ENCODE peak calls at places on chromosomes 1 and 21, in four cellular contexts. One of them, this sample, is unnamed.

GRCh38 chr1:41915786-41916571 is 2.7 kb downstream of the HIVEP3 start:
- DNase-seq in left lung: peak
- DNase-seq in RWPE2: no peak
- DNase-seq in IMR-90: no peak
- DNase-seq in this sample: no peak

GRCh38 chr1:212458817-212459216 is 26.1 kb downstream of the NENF start:
- DNase-seq in left lung: no peak
- DNase-seq in IMR-90: no peak
- DNase-seq in RWPE2: no peak
- DNase-seq in this sample: no peak

GRCh38 chr1:54456921-54457529 is 50.8 kb upstream of the SSBP3 start:
- DNase-seq in RWPE2: no peak
- DNase-seq in IMR-90: no peak
- DNase-seq in left lung: no peak
- DNase-seq in this sample: no peak

GRCh38 chr21:41638201-41638790 is 128.6 kb downstream of the RIPK4 start:
- DNase-seq in IMR-90: no peak
- DNase-seq in left lung: no peak
- DNase-seq in RWPE2: no peak
- DNase-seq in this sample: no peak

GRCh38 chr1:61226791-61227567 is 144.6 kb downstream of the NFIA start:
- DNase-seq in left lung: no peak
- DNase-seq in RWPE2: no peak
- DNase-seq in IMR-90: no peak
- DNase-seq in this sample: no peak

GRCh38 chr21:37461494-37461893 is 94.9 kb downstream of the DYRK1A start:
- DNase-seq in left lung: no peak
- DNase-seq in RWPE2: no peak
- DNase-seq in IMR-90: peak
- DNase-seq in this sample: no peak

GRCh38 chr21:44520326-44521300 is 19.4 kb downstream of the KRTAP10-1 start:
- DNase-seq in left lung: peak
- DNase-seq in IMR-90: no peak
- DNase-seq in RWPE2: peak
- DNase-seq in this sample: no peak

GRCh38 chr1:226891346-226891745 is 20.9 kb downstream of the PSEN2 start:
- DNase-seq in left lung: no peak
- DNase-seq in RWPE2: no peak
- DNase-seq in IMR-90: no peak
- DNase-seq in this sample: no peak

GRCh38 chr1:193085263-193085662 is 20.0 kb downstream of the GLRX2 start:
- DNase-seq in IMR-90: no peak
- DNase-seq in left lung: no peak
- DNase-seq in RWPE2: no peak
- DNase-seq in this sample: no peak

GRCh38 chr1:89633745-89634625 is 1.1 kb downstream of the LRRC8C start:
- DNase-seq in IMR-90: peak
- DNase-seq in RWPE2: no peak
- DNase-seq in left lung: peak
- DNase-seq in this sample: no peak

GRCh38 chr1:87149166-87150065 is 179.3 kb upstream of the LMO4 start:
- DNase-seq in RWPE2: no peak
- DNase-seq in IMR-90: peak
- DNase-seq in left lung: no peak
- DNase-seq in this sample: no peak

GRCh38 chr1:115041654-115042053 is 12.0 kb downstream of the TSHB start:
- DNase-seq in left lung: no peak
- DNase-seq in RWPE2: no peak
- DNase-seq in IMR-90: no peak
- DNase-seq in this sample: no peak

GRCh38 chr1:6267686-6268281 is 6.9 kb upstream of the GPR153 start:
- DNase-seq in IMR-90: peak
- DNase-seq in left lung: no peak
- DNase-seq in RWPE2: no peak
- DNase-seq in this sample: no peak
- H3K27ac ChIP-seq in IMR-90: no peak
- H3K27ac ChIP-seq in left lung: no peak
- H3K27ac ChIP-seq in RWPE2: peak
- H3K27ac ChIP-seq in this sample: no peak

GRCh38 chr1:234413485-234413884 is 40.2 kb downstream of the COA6 start:
- DNase-seq in left lung: no peak
- DNase-seq in RWPE2: no peak
- DNase-seq in IMR-90: no peak
- DNase-seq in this sample: no peak
- H3K4me3 ChIP-seq in left lung: no peak
- H3K4me3 ChIP-seq in RWPE2: no peak
- H3K4me3 ChIP-seq in IMR-90: no peak
- H3K4me3 ChIP-seq in this sample: no peak

DNA sequence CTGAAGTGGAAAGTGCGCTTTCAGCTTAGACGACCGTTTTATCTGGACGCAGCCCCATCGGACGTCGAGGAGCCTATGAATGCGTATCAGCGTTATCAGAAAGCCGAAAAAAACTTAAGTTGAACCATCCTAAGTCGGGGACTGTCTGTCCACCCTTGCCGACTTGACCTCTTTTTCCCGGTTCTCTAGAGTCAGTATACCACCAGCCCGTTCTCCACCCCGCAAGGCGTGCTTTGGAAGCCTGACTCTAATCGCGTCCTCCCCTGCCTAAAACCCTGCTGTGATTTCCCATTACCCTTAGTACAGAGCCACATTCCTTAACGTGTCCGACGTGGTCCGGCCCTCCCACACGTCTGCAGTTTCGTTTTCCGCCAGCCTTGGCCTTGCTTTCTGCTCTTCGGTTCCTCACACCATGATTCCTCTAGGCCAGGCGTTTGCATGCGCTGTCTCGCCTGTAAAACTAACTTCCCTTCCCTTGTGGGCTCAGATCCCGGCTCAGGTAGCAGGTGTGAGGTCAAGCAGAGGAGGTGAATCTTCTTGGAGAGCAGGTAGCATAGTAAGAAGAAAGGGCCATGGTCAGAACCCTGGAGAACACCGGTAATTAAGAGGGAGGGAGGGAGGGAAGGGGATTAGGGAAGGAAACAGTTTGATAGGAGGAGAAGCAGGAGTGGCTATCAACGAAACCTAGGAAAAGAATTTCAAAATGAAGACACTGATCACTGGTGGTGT is 865 bp downstream of the ADPRS start:
- DNase-seq in RWPE2: no peak
- DNase-seq in left lung: no peak
- DNase-seq in IMR-90: peak
- DNase-seq in this sample: no peak
- H3K27ac ChIP-seq in RWPE2: peak
- H3K27ac ChIP-seq in left lung: peak
- H3K27ac ChIP-seq in IMR-90: peak
- H3K27ac ChIP-seq in this sample: no peak

GRCh38 chr1:225466848-225467192 is 39.0 kb upstream of the LBR start:
- DNase-seq in left lung: no peak
- DNase-seq in IMR-90: no peak
- DNase-seq in RWPE2: no peak
- DNase-seq in this sample: no peak
- H3K4me3 ChIP-seq in left lung: peak
- H3K4me3 ChIP-seq in IMR-90: no peak
- H3K4me3 ChIP-seq in RWPE2: no peak
- H3K4me3 ChIP-seq in this sample: no peak

GRCh38 chr1:8598060-8598724 is 219.2 kb downstream of the RERE start:
- DNase-seq in RWPE2: no peak
- DNase-seq in IMR-90: peak
- DNase-seq in left lung: no peak
- DNase-seq in this sample: no peak
- H3K27ac ChIP-seq in RWPE2: no peak
- H3K27ac ChIP-seq in IMR-90: peak
- H3K27ac ChIP-seq in left lung: peak
- H3K27ac ChIP-seq in this sample: peak

DNA sequence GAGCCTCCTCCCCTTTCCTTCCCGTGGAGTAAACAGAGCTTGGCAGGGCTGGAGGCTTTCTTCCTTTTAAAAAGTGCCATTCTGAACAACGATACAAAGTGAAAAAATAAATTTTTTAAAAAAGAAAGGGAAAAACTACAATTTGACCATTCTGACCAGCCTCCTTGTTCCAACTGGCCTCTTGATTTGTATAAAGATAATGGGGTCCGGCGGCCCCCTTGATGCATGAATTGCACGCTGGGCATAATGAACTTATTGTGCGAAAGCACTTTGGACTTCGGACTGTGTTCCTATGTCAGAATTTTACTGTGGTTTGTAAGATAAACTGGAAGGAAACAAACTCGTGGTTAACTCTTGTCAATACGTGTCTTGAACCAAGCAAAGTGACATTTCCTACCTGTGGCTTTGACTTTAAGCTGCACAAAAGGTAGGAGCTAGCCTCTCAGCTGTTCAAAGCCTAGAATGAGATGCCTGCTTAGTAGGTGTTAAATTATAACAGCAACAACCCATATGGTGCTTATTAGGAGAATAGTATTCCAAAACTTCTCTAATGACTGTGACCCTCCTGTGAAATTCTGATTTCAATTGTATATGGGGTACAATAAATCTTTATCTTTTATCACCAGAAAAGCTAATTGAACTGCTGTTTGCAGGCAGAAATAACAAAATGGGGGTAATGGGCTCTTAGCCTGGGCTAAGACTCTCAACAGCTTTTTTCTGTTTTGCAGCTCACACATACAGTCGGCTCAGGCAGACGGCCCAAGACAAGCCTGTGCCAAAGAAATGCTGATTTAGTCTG is 9.4 kb downstream of the IRF2BP2 start:
- DNase-seq in RWPE2: no peak
- DNase-seq in IMR-90: no peak
- DNase-seq in left lung: peak
- DNase-seq in this sample: no peak
- H3K4me3 ChIP-seq in RWPE2: peak
- H3K4me3 ChIP-seq in IMR-90: peak
- H3K4me3 ChIP-seq in left lung: peak
- H3K4me3 ChIP-seq in this sample: peak

DNA sequence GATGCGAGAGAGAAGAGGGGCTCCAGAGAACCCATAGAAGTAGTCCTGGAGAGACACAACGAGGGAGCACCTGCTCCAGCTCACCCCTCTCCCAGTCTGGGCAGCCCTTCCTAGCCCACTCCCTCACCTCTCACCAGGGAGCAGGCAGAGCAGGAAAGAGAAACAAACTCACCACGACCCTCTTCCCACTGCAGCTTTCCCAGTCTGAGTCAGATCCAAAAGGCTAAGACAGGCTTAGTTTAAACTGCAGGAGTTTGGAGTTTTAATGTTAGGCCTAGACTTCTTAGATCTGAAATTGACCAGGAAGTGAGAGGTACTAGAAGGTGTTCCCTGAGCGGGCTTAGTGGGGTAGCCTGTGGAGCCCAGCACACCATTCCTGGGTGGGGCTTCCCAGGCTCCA is 29.6 kb downstream of the SLC1A7 start:
- DNase-seq in RWPE2: no peak
- DNase-seq in IMR-90: peak
- DNase-seq in left lung: no peak
- DNase-seq in this sample: no peak
- H3K27ac ChIP-seq in RWPE2: no peak
- H3K27ac ChIP-seq in IMR-90: peak
- H3K27ac ChIP-seq in left lung: no peak
- H3K27ac ChIP-seq in this sample: no peak